ENCODE peak calls at places on chromosomes 5 and 9, in seven cellular contexts. One of them, this sample, is unnamed. For H3K27me3, the result is how much of the 10 kb centered on the place peaks cover.

GRCh38 chr5:107337281-107337680 is 333.5 kb downstream of the EFNA5 start:
- DNase-seq in Panc1: peak
- DNase-seq in CD8-positive, alpha-beta memory T cell: no peak
- DNase-seq in CD4-positive, alpha-beta T cell: no peak
- DNase-seq in cardiac muscle cell: no peak
- DNase-seq in GM23248: peak
- DNase-seq in PC-3: peak
- DNase-seq in this sample: peak

GRCh38 chr5:30592833-30593232 is 600.7 kb upstream of the CDH6 start:
- DNase-seq in GM23248: no peak
- DNase-seq in cardiac muscle cell: no peak
- DNase-seq in CD4-positive, alpha-beta T cell: no peak
- DNase-seq in CD8-positive, alpha-beta memory T cell: no peak
- DNase-seq in Panc1: no peak
- DNase-seq in PC-3: no peak
- DNase-seq in this sample: no peak

GRCh38 chr5:51382759-51383493 is at the start of gene ISL1:
- DNase-seq in Panc1: no peak
- DNase-seq in GM23248: peak
- DNase-seq in CD8-positive, alpha-beta memory T cell: no peak
- DNase-seq in PC-3: peak
- DNase-seq in CD4-positive, alpha-beta T cell: no peak
- DNase-seq in cardiac muscle cell: peak
- DNase-seq in this sample: peak

GRCh38 chr9:120405134-120405533 is 174.8 kb downstream of the CDK5RAP2 start:
- DNase-seq in GM23248: no peak
- DNase-seq in CD8-positive, alpha-beta memory T cell: no peak
- DNase-seq in Panc1: no peak
- DNase-seq in PC-3: no peak
- DNase-seq in CD4-positive, alpha-beta T cell: no peak
- DNase-seq in cardiac muscle cell: no peak
- DNase-seq in this sample: no peak

GRCh38 chr5:35852084-35852734 is 4.5 kb upstream of the IL7R start:
- DNase-seq in CD8-positive, alpha-beta memory T cell: peak
- DNase-seq in cardiac muscle cell: no peak
- DNase-seq in CD4-positive, alpha-beta T cell: peak
- DNase-seq in Panc1: no peak
- DNase-seq in GM23248: peak
- DNase-seq in PC-3: peak
- DNase-seq in this sample: peak

GRCh38 chr9:116812231-116813028 is 125.3 kb downstream of the TRIM32 start:
- DNase-seq in Panc1: no peak
- DNase-seq in cardiac muscle cell: no peak
- DNase-seq in CD4-positive, alpha-beta T cell: no peak
- DNase-seq in PC-3: no peak
- DNase-seq in CD8-positive, alpha-beta memory T cell: no peak
- DNase-seq in GM23248: peak
- DNase-seq in this sample: no peak

GRCh38 chr5:147176422-147176821 is 58.4 kb upstream of the STK32A start:
- DNase-seq in CD4-positive, alpha-beta T cell: no peak
- DNase-seq in PC-3: no peak
- DNase-seq in CD8-positive, alpha-beta memory T cell: no peak
- DNase-seq in cardiac muscle cell: no peak
- DNase-seq in Panc1: no peak
- DNase-seq in GM23248: no peak
- DNase-seq in this sample: no peak

GRCh38 chr5:101429241-101429640 is 526.2 kb upstream of the ST8SIA4 start:
- DNase-seq in Panc1: no peak
- DNase-seq in CD8-positive, alpha-beta memory T cell: no peak
- DNase-seq in cardiac muscle cell: no peak
- DNase-seq in CD4-positive, alpha-beta T cell: no peak
- DNase-seq in PC-3: peak
- DNase-seq in GM23248: peak
- DNase-seq in this sample: no peak

GRCh38 chr5:172412724-172413260 is 41.5 kb downstream of the SH3PXD2B start:
- DNase-seq in CD4-positive, alpha-beta T cell: no peak
- DNase-seq in GM23248: peak
- DNase-seq in Panc1: no peak
- DNase-seq in CD8-positive, alpha-beta memory T cell: no peak
- DNase-seq in cardiac muscle cell: no peak
- DNase-seq in PC-3: peak
- DNase-seq in this sample: peak

GRCh38 chr5:133873454-133873853 is 95.0 kb downstream of the C5orf15 start:
- DNase-seq in Panc1: no peak
- DNase-seq in cardiac muscle cell: no peak
- DNase-seq in CD8-positive, alpha-beta memory T cell: no peak
- DNase-seq in GM23248: no peak
- DNase-seq in CD4-positive, alpha-beta T cell: no peak
- DNase-seq in PC-3: peak
- DNase-seq in this sample: no peak

GRCh38 chr9:113794721-113795120 is 81.4 kb upstream of the ZNF618 start:
- DNase-seq in CD4-positive, alpha-beta T cell: no peak
- DNase-seq in cardiac muscle cell: no peak
- DNase-seq in PC-3: no peak
- DNase-seq in CD8-positive, alpha-beta memory T cell: no peak
- DNase-seq in Panc1: no peak
- DNase-seq in GM23248: no peak
- DNase-seq in this sample: no peak

GRCh38 chr9:13939129-13939528 is 374.8 kb downstream of the NFIB start:
- DNase-seq in PC-3: peak
- DNase-seq in cardiac muscle cell: peak
- DNase-seq in CD4-positive, alpha-beta T cell: no peak
- DNase-seq in GM23248: peak
- DNase-seq in CD8-positive, alpha-beta memory T cell: no peak
- DNase-seq in Panc1: no peak
- DNase-seq in this sample: peak

GRCh38 chr5:135227064-135228022 is 171.7 kb downstream of the MACROH2A1 start:
- DNase-seq in GM23248: no peak
- DNase-seq in CD8-positive, alpha-beta memory T cell: no peak
- DNase-seq in cardiac muscle cell: no peak
- DNase-seq in PC-3: no peak
- DNase-seq in Panc1: no peak
- DNase-seq in CD4-positive, alpha-beta T cell: no peak
- DNase-seq in this sample: no peak

GRCh38 chr5:134289509-134290113 is 63.7 kb upstream of the PPP2CA start:
- DNase-seq in CD8-positive, alpha-beta memory T cell: peak
- DNase-seq in PC-3: peak
- DNase-seq in GM23248: peak
- DNase-seq in cardiac muscle cell: peak
- DNase-seq in Panc1: peak
- DNase-seq in CD4-positive, alpha-beta T cell: peak
- DNase-seq in this sample: peak

GRCh38 chr9:124011460-124012301 is at the start of gene LHX2:
- DNase-seq in CD8-positive, alpha-beta memory T cell: no peak
- DNase-seq in PC-3: peak
- DNase-seq in cardiac muscle cell: peak
- DNase-seq in CD4-positive, alpha-beta T cell: no peak
- DNase-seq in GM23248: peak
- DNase-seq in Panc1: no peak
- DNase-seq in this sample: peak
- H3K27me3 ChIP-seq in CD8-positive, alpha-beta memory T cell: half or more
- H3K27me3 ChIP-seq in PC-3: under half
- H3K27me3 ChIP-seq in cardiac muscle cell: half or more
- H3K27me3 ChIP-seq in CD4-positive, alpha-beta T cell: half or more
- H3K27me3 ChIP-seq in GM23248: half or more
- H3K27me3 ChIP-seq in Panc1: under half
- H3K27me3 ChIP-seq in this sample: under half

DNA sequence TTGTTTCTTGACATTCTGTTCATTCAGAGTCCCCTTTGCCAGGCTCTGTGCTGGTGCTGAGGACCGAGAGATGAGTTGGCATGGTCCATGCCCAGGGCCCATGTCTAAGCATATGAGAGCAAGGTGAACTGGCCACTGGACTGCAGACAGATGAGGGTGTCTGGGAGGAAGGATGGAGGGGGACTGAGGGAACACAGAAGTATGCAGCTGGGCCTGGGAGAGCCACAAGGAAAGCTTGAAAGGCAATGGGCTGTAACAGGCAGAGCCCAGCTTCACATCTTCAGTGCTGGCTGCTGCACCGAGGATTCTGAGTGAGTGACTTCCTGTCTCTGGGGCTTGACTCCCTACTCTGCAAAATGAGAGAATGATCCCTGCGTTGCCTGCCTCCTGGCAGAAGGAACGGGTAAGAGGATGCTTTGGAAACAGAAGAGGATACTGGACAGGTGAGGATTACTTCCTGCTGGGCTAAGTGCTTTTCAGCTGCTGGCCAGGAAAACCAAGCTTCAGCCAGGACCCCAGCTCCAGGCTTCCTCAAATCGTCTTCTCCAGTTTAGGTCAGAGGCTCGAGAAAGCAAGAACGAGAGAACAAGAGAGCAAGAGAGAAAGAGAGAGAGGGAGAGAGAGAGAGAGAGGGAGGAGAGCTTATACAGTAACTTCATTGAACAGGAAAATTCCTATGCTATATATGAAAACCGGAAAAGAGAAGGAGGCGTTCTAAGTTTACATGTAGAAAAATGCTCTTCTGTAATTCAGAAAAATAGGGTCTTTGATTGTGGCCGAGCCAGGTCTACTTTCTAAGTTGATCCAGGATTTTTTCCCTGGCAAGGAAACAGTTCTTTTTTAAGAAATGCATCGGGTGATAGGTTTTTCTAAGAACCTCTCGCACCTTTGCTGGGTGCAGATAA is 29.2 kb downstream of the COL15A1 start:
- DNase-seq in PC-3: no peak
- DNase-seq in CD4-positive, alpha-beta T cell: no peak
- DNase-seq in Panc1: no peak
- DNase-seq in cardiac muscle cell: no peak
- DNase-seq in CD8-positive, alpha-beta memory T cell: no peak
- DNase-seq in GM23248: no peak
- DNase-seq in this sample: no peak
- H3K27me3 ChIP-seq in PC-3: under half
- H3K27me3 ChIP-seq in CD4-positive, alpha-beta T cell: under half
- H3K27me3 ChIP-seq in Panc1: under half
- H3K27me3 ChIP-seq in cardiac muscle cell: under half
- H3K27me3 ChIP-seq in CD8-positive, alpha-beta memory T cell: under half
- H3K27me3 ChIP-seq in GM23248: under half
- H3K27me3 ChIP-seq in this sample: under half

GRCh38 chr5:513216-514100 is 10.8 kb downstream of the SLC9A3 start:
- DNase-seq in CD4-positive, alpha-beta T cell: no peak
- DNase-seq in cardiac muscle cell: no peak
- DNase-seq in CD8-positive, alpha-beta memory T cell: no peak
- DNase-seq in Panc1: no peak
- DNase-seq in PC-3: no peak
- DNase-seq in GM23248: no peak
- DNase-seq in this sample: no peak

GRCh38 chr5:509632-510185 is 14.5 kb downstream of the SLC9A3 start:
- DNase-seq in PC-3: no peak
- DNase-seq in CD8-positive, alpha-beta memory T cell: no peak
- DNase-seq in Panc1: no peak
- DNase-seq in GM23248: no peak
- DNase-seq in CD4-positive, alpha-beta T cell: no peak
- DNase-seq in cardiac muscle cell: no peak
- DNase-seq in this sample: no peak

GRCh38 chr5:510521-510920 is 13.7 kb downstream of the SLC9A3 start:
- DNase-seq in CD4-positive, alpha-beta T cell: no peak
- DNase-seq in PC-3: no peak
- DNase-seq in GM23248: no peak
- DNase-seq in Panc1: no peak
- DNase-seq in CD8-positive, alpha-beta memory T cell: no peak
- DNase-seq in cardiac muscle cell: no peak
- DNase-seq in this sample: no peak

GRCh38 chr5:514101-514485 is 10.2 kb downstream of the SLC9A3 start:
- DNase-seq in Panc1: no peak
- DNase-seq in CD4-positive, alpha-beta T cell: no peak
- DNase-seq in cardiac muscle cell: no peak
- DNase-seq in PC-3: no peak
- DNase-seq in GM23248: no peak
- DNase-seq in CD8-positive, alpha-beta memory T cell: no peak
- DNase-seq in this sample: no peak

GRCh38 chr5:511476-511875 is 12.8 kb downstream of the SLC9A3 start:
- DNase-seq in PC-3: no peak
- DNase-seq in GM23248: no peak
- DNase-seq in Panc1: no peak
- DNase-seq in cardiac muscle cell: no peak
- DNase-seq in CD4-positive, alpha-beta T cell: no peak
- DNase-seq in CD8-positive, alpha-beta memory T cell: no peak
- DNase-seq in this sample: no peak
- H3K27me3 ChIP-seq in PC-3: under half
- H3K27me3 ChIP-seq in GM23248: under half
- H3K27me3 ChIP-seq in Panc1: under half
- H3K27me3 ChIP-seq in cardiac muscle cell: under half
- H3K27me3 ChIP-seq in CD4-positive, alpha-beta T cell: under half
- H3K27me3 ChIP-seq in CD8-positive, alpha-beta memory T cell: under half
- H3K27me3 ChIP-seq in this sample: under half

DNA sequence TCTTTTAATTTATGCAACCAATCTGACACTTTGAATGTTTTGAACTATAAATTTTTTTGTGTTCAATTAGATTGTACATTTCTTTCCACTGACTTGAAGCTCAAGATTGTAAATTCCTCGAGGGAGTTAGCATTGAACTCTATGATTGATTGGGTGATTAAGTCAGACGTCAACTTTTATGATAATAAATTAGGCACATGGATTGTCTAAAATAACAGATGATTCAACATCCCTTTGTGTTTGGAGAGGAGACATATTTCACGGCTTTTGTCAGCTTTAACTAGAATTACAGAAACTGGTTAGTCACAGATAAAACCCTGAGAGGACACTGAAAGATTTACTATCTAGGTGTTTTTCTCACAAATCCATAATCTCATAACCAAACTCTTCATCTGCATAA is 32.7 kb upstream of the TXNDC8 start:
- DNase-seq in CD4-positive, alpha-beta T cell: no peak
- DNase-seq in Panc1: no peak
- DNase-seq in PC-3: peak
- DNase-seq in GM23248: peak
- DNase-seq in cardiac muscle cell: no peak
- DNase-seq in CD8-positive, alpha-beta memory T cell: no peak
- DNase-seq in this sample: no peak
- H3K27me3 ChIP-seq in CD4-positive, alpha-beta T cell: under half
- H3K27me3 ChIP-seq in Panc1: under half
- H3K27me3 ChIP-seq in PC-3: under half
- H3K27me3 ChIP-seq in GM23248: under half
- H3K27me3 ChIP-seq in cardiac muscle cell: under half
- H3K27me3 ChIP-seq in CD8-positive, alpha-beta memory T cell: under half
- H3K27me3 ChIP-seq in this sample: under half

This sample was measured in MG63.